ENCODE peak calls at places on chromosomes 1 and 21, in six cellular contexts. One of them, this sample, is unnamed.

GRCh38 chr1:209335090-209335692 is 248.3 kb upstream of the CAMK1G start:
- DNase-seq in HTR-8/SVneo: peak; percentile 37
- DNase-seq in effector CD8-positive, alpha-beta T cell: no peak
- DNase-seq in stimulated activated CD8-positive, alpha-beta memory T cell treated with anti-CD3 and anti-CD28 coated beads, Interleukin-7, amount 100 ng/mL, for 1 hour: no peak
- DNase-seq in M059J: peak; percentile 31
- DNase-seq in ELR: peak; percentile 58
- DNase-seq in this sample: no peak

GRCh38 chr21:17512245-17513213 is at the start of gene CXADR:
- DNase-seq in HTR-8/SVneo: peak; percentile 80
- DNase-seq in effector CD8-positive, alpha-beta T cell: peak; percentile 62
- DNase-seq in stimulated activated CD8-positive, alpha-beta memory T cell treated with anti-CD3 and anti-CD28 coated beads, Interleukin-7, amount 100 ng/mL, for 1 hour: peak; percentile 46
- DNase-seq in M059J: peak; percentile 82
- DNase-seq in ELR: peak; percentile 60
- DNase-seq in this sample: peak; percentile 72

GRCh38 chr1:27074175-27074780 is 61.6 kb upstream of the TENT5B start:
- DNase-seq in HTR-8/SVneo: peak; percentile 20
- DNase-seq in effector CD8-positive, alpha-beta T cell: no peak
- DNase-seq in stimulated activated CD8-positive, alpha-beta memory T cell treated with anti-CD3 and anti-CD28 coated beads, Interleukin-7, amount 100 ng/mL, for 1 hour: no peak
- DNase-seq in M059J: peak; percentile 48
- DNase-seq in ELR: peak; percentile 45
- DNase-seq in this sample: no peak

GRCh38 chr1:203861379-203862184 is at the start of gene SNRPE:
- DNase-seq in HTR-8/SVneo: peak; percentile 96
- DNase-seq in effector CD8-positive, alpha-beta T cell: peak; percentile 93
- DNase-seq in stimulated activated CD8-positive, alpha-beta memory T cell treated with anti-CD3 and anti-CD28 coated beads, Interleukin-7, amount 100 ng/mL, for 1 hour: peak; percentile 92
- DNase-seq in M059J: peak; percentile 98
- DNase-seq in ELR: peak; percentile 99
- DNase-seq in this sample: peak; percentile 95

GRCh38 chr1:94416901-94417701 is 1.1 kb upstream of the ABCD3 start:
- DNase-seq in HTR-8/SVneo: no peak
- DNase-seq in effector CD8-positive, alpha-beta T cell: no peak
- DNase-seq in stimulated activated CD8-positive, alpha-beta memory T cell treated with anti-CD3 and anti-CD28 coated beads, Interleukin-7, amount 100 ng/mL, for 1 hour: no peak
- DNase-seq in M059J: peak; percentile 75
- DNase-seq in ELR: peak; percentile 71
- DNase-seq in this sample: no peak

GRCh38 chr1:28494737-28495136 is 11.1 kb upstream of the RCC1 start:
- DNase-seq in HTR-8/SVneo: no peak
- DNase-seq in effector CD8-positive, alpha-beta T cell: no peak
- DNase-seq in stimulated activated CD8-positive, alpha-beta memory T cell treated with anti-CD3 and anti-CD28 coated beads, Interleukin-7, amount 100 ng/mL, for 1 hour: no peak
- DNase-seq in M059J: no peak
- DNase-seq in ELR: no peak
- DNase-seq in this sample: no peak

GRCh38 chr1:36583980-36584805 is 101.5 kb upstream of the CSF3R start:
- DNase-seq in HTR-8/SVneo: no peak
- DNase-seq in effector CD8-positive, alpha-beta T cell: no peak
- DNase-seq in stimulated activated CD8-positive, alpha-beta memory T cell treated with anti-CD3 and anti-CD28 coated beads, Interleukin-7, amount 100 ng/mL, for 1 hour: no peak
- DNase-seq in M059J: no peak
- DNase-seq in ELR: no peak
- DNase-seq in this sample: no peak

GRCh38 chr1:168437821-168438220 is 106.0 kb downstream of the XCL2 start:
- DNase-seq in HTR-8/SVneo: no peak
- DNase-seq in effector CD8-positive, alpha-beta T cell: no peak
- DNase-seq in stimulated activated CD8-positive, alpha-beta memory T cell treated with anti-CD3 and anti-CD28 coated beads, Interleukin-7, amount 100 ng/mL, for 1 hour: no peak
- DNase-seq in M059J: no peak
- DNase-seq in ELR: no peak
- DNase-seq in this sample: no peak

GRCh38 chr21:38266732-38267131 is 9.9 kb downstream of the KCNJ15 start:
- DNase-seq in HTR-8/SVneo: peak; percentile 26
- DNase-seq in effector CD8-positive, alpha-beta T cell: no peak
- DNase-seq in stimulated activated CD8-positive, alpha-beta memory T cell treated with anti-CD3 and anti-CD28 coated beads, Interleukin-7, amount 100 ng/mL, for 1 hour: no peak
- DNase-seq in M059J: peak; percentile 76
- DNase-seq in ELR: peak; percentile 68
- DNase-seq in this sample: no peak

GRCh38 chr21:45959182-45959581 is 22.4 kb upstream of the COL6A1 start:
- DNase-seq in HTR-8/SVneo: no peak
- DNase-seq in effector CD8-positive, alpha-beta T cell: no peak
- DNase-seq in stimulated activated CD8-positive, alpha-beta memory T cell treated with anti-CD3 and anti-CD28 coated beads, Interleukin-7, amount 100 ng/mL, for 1 hour: no peak
- DNase-seq in M059J: no peak
- DNase-seq in ELR: no peak
- DNase-seq in this sample: no peak

GRCh38 chr1:49060766-49061165 is 284.1 kb upstream of the BEND5 start:
- DNase-seq in HTR-8/SVneo: no peak
- DNase-seq in effector CD8-positive, alpha-beta T cell: no peak
- DNase-seq in stimulated activated CD8-positive, alpha-beta memory T cell treated with anti-CD3 and anti-CD28 coated beads, Interleukin-7, amount 100 ng/mL, for 1 hour: no peak
- DNase-seq in M059J: no peak
- DNase-seq in ELR: no peak
- DNase-seq in this sample: no peak

GRCh38 chr21:44285547-44285992 is at the start of gene AIRE:
- DNase-seq in HTR-8/SVneo: no peak
- DNase-seq in effector CD8-positive, alpha-beta T cell: no peak
- DNase-seq in stimulated activated CD8-positive, alpha-beta memory T cell treated with anti-CD3 and anti-CD28 coated beads, Interleukin-7, amount 100 ng/mL, for 1 hour: no peak
- DNase-seq in M059J: peak; percentile 62
- DNase-seq in ELR: peak; percentile 54
- DNase-seq in this sample: no peak

GRCh38 chr1:187848321-187848720 is 1019.6 kb downstream of the PLA2G4A start:
- DNase-seq in HTR-8/SVneo: no peak
- DNase-seq in effector CD8-positive, alpha-beta T cell: no peak
- DNase-seq in stimulated activated CD8-positive, alpha-beta memory T cell treated with anti-CD3 and anti-CD28 coated beads, Interleukin-7, amount 100 ng/mL, for 1 hour: no peak
- DNase-seq in M059J: no peak
- DNase-seq in ELR: no peak
- DNase-seq in this sample: no peak

GRCh38 chr1:231216515-231216914 is 24.5 kb upstream of the GNPAT start:
- DNase-seq in HTR-8/SVneo: no peak
- DNase-seq in effector CD8-positive, alpha-beta T cell: no peak
- DNase-seq in stimulated activated CD8-positive, alpha-beta memory T cell treated with anti-CD3 and anti-CD28 coated beads, Interleukin-7, amount 100 ng/mL, for 1 hour: no peak
- DNase-seq in M059J: no peak
- DNase-seq in ELR: no peak
- DNase-seq in this sample: no peak

GRCh38 chr1:12075195-12076114 is 12.4 kb downstream of the TNFRSF8 start:
- DNase-seq in HTR-8/SVneo: peak; percentile 36
- DNase-seq in effector CD8-positive, alpha-beta T cell: no peak
- DNase-seq in stimulated activated CD8-positive, alpha-beta memory T cell treated with anti-CD3 and anti-CD28 coated beads, Interleukin-7, amount 100 ng/mL, for 1 hour: no peak
- DNase-seq in M059J: peak; percentile 93
- DNase-seq in ELR: peak; percentile 64
- DNase-seq in this sample: no peak

GRCh38 chr1:184769241-184769640 is 14.6 kb upstream of the EDEM3 start:
- DNase-seq in HTR-8/SVneo: no peak
- DNase-seq in effector CD8-positive, alpha-beta T cell: no peak
- DNase-seq in stimulated activated CD8-positive, alpha-beta memory T cell treated with anti-CD3 and anti-CD28 coated beads, Interleukin-7, amount 100 ng/mL, for 1 hour: no peak
- DNase-seq in M059J: no peak
- DNase-seq in ELR: no peak
- DNase-seq in this sample: no peak

This sample was measured in activated T-helper 9 cell treated with anti-CD3 and anti-CD28 coated beads, Interleukin-2, amount 50 U/mL, for 16 hours.